ENCODE peak calls at places on chromosome 3, in six cellular contexts. D is osteocyte, I is left ventricle myocardium inferior, W is aorta, M is upper lobe of right lung, O is adrenal gland. X is an unnamed sample.

GRCh38 chr3:115436767-115437301 is 186.5 kb upstream of the GAP43 start:
- DNase-seq in D (no peak), I (no peak), W (no peak), M (no peak), O (peak; percentile 70), X (peak; percentile 13)

GRCh38 chr3:13541691-13542090 is 7.2 kb upstream of the FBLN2 start:
- DNase-seq in D (no peak), I (no peak), W (no peak), M (no peak), O (no peak), X (no peak)

GRCh38 chr3:98778852-98779379 is 15.8 kb downstream of the ST3GAL6 start:
- DNase-seq in D (no peak), I (no peak), W (no peak), M (no peak), O (peak; percentile 29), X (no peak)

GRCh38 chr3:146640361-146640760 is 35.2 kb upstream of the PLSCR5 start:
- DNase-seq in D (no peak), I (no peak), W (no peak), M (no peak), O (no peak), X (no peak)

GRCh38 chr3:50242371-50242770 is 6.4 kb downstream of the GNAI2 start:
- DNase-seq in D (no peak), I (no peak), W (no peak), M (no peak), O (no peak), X (no peak)

GRCh38 chr3:175857666-175858270 is 998.6 kb downstream of the NAALADL2 start:
- DNase-seq in D (no peak), I (no peak), W (no peak), M (no peak), O (no peak), X (no peak)

GRCh38 chr3:70053293-70053692 is 53.8 kb downstream of the SAMMSON start:
- DNase-seq in D (no peak), I (no peak), W (no peak), M (no peak), O (no peak), X (no peak)

GRCh38 chr3:57281710-57282109 is 10.8 kb downstream of the ASB14 start:
- DNase-seq in D (no peak), I (no peak), W (no peak), M (no peak), O (no peak), X (no peak)

GRCh38 chr3:123037015-123037375 is 9.4 kb upstream of the SEMA5B start:
- DNase-seq in D (no peak), I (no peak), W (no peak), M (no peak), O (no peak), X (no peak)

GRCh38 chr3:64151335-64151871 is 73.9 kb downstream of the PRICKLE2 start:
- DNase-seq in D (no peak), I (no peak), W (no peak), M (no peak), O (no peak), X (no peak)

GRCh38 chr3:27960133-27960532 is 238.0 kb upstream of the EOMES start:
- DNase-seq in D (no peak), I (no peak), W (no peak), M (no peak), O (no peak), X (no peak)

GRCh38 chr3:183698318-183698731 is 728 bp downstream of the YEATS2 start:
- DNase-seq in D (no peak), I (peak; percentile 17), W (peak; percentile 77), M (no peak), O (peak; percentile 21), X (no peak)

GRCh38 chr3:129005526-129006303 is 4.6 kb downstream of the EFCC1 start:
- DNase-seq in D (no peak), I (peak; percentile 62), W (no peak), M (no peak), O (no peak), X (no peak)

GRCh38 chr3:81744366-81744765 is 17.1 kb downstream of the GBE1 start:
- DNase-seq in D (no peak), I (no peak), W (no peak), M (no peak), O (peak; percentile 51), X (no peak)

GRCh38 chr3:18740631-18741583 is 315.8 kb upstream of the SATB1 start:
- DNase-seq in D (no peak), I (no peak), W (no peak), M (no peak), O (peak; percentile 27), X (no peak)

GRCh38 chr3:107421170-107421792 is 44.0 kb downstream of the CCDC54 start:
- DNase-seq in D (no peak), I (no peak), W (no peak), M (no peak), O (peak; percentile 38), X (no peak)

GRCh38 chr3:195212033-195212748 is 58.8 kb downstream of the XXYLT1 start:
- DNase-seq in D (peak; percentile 69), I (no peak), W (no peak), M (peak; percentile 36), O (no peak), X (no peak)

GRCh38 chr3:17116007-17116659 is 231.4 kb downstream of the PLCL2 start:
- DNase-seq in D (peak; percentile 40), I (no peak), W (no peak), M (no peak), O (no peak), X (no peak)

GRCh38 chr3:126849768-126850167 is 133.1 kb upstream of the PLXNA1 start:
- DNase-seq in D (peak; percentile 42), I (no peak), W (no peak), M (peak; percentile 11), O (no peak), X (no peak)

GRCh38 chr3:152175576-152175883 is 93.2 kb upstream of the MBNL1 start:
- DNase-seq in D (no peak), I (no peak), W (no peak), M (no peak), O (no peak), X (no peak)

GRCh38 chr3:48614044-48614443 is 4.6 kb upstream of the UQCRC1 start:
- DNase-seq in D (no peak), I (no peak), W (no peak), M (no peak), O (no peak), X (no peak)

GRCh38 chr3:79846148-79846933 is 78.5 kb upstream of the ROBO1 start:
- DNase-seq in D (no peak), I (no peak), W (no peak), M (no peak), O (no peak), X (no peak)

GRCh38 chr3:9349321-9350117 is 13.3 kb upstream of the THUMPD3 start:
- DNase-seq in D (no peak), I (no peak), W (no peak), M (no peak), O (peak; percentile 37), X (no peak)

GRCh38 chr3:110750201-110750600 is 321.4 kb upstream of the NECTIN3 start:
- DNase-seq in D (no peak), I (no peak), W (no peak), M (no peak), O (no peak), X (no peak)

GRCh38 chr3:101244212-101244575 is 76.2 kb downstream of the IMPG2 start:
- DNase-seq in D (no peak), I (no peak), W (no peak), M (no peak), O (no peak), X (no peak)

GRCh38 chr3:169389925-169390253 is 273.6 kb downstream of the MECOM start:
- DNase-seq in D (no peak), I (no peak), W (no peak), M (no peak), O (no peak), X (no peak)

GRCh38 chr3:112984485-112984884 is 6.3 kb upstream of the GTPBP8 start:
- DNase-seq in D (no peak), I (no peak), W (no peak), M (no peak), O (peak; percentile 19), X (no peak)

GRCh38 chr3:105883798-105884377 is 15.1 kb upstream of the CBLB start:
- DNase-seq in D (no peak), I (no peak), W (no peak), M (no peak), O (no peak), X (no peak)

GRCh38 chr3:153291052-153291689 is 129.1 kb downstream of the RAP2B start:
- DNase-seq in D (no peak), I (no peak), W (no peak), M (no peak), O (no peak), X (peak; percentile 13)

GRCh38 chr3:172713316-172713715 is 2.4 kb upstream of the NCEH1 start:
- DNase-seq in D (no peak), I (no peak), W (no peak), M (no peak), O (no peak), X (no peak)

GRCh38 chr3:56862352-56863062 is 60.8 kb upstream of the ARHGEF3 start:
- DNase-seq in D (no peak), I (no peak), W (no peak), M (no peak), O (no peak), X (no peak)

GRCh38 chr3:113051827-113052226 is 61.0 kb downstream of the GTPBP8 start:
- DNase-seq in D (no peak), I (no peak), W (no peak), M (no peak), O (peak; percentile 16), X (no peak)

GRCh38 chr3:138326866-138327595 is 2.6 kb downstream of the NME9 start:
- DNase-seq in D (no peak), I (no peak), W (no peak), M (no peak), O (no peak), X (no peak)

X was measured in H1.